ENCODE peak calls at places on chromosomes 16 and 17, in nine cellular contexts. S is stimulated activated CD4-positive, alpha-beta T cell treated with anti-CD3 and anti-CD28 coated beads, Interleukin-15, amount 100 ng/mL, for 24 hours; Y is hepatocyte; T is IMR-90; J is COR-L47; W is foreskin melanocyte; P is H9; K is amygdala; C is pancreas. R is an unnamed sample.
A peak's percentile ranks its signal among the peaks of the same experiment; 100 is the strongest.

GRCh38 chr17:39812466-39812865 is 51.6 kb downstream of the IKZF3 start:
- DNase-seq in K (no peak), C (no peak), P (no peak), W (no peak), J (peak; percentile 74), S (no peak), Y (no peak), T (no peak), R (no peak)

GRCh38 chr17:4920351-4921048 is 11.6 kb upstream of the GP1BA start:
- DNase-seq in T (peak; percentile 38), P (no peak), W (no peak), C (no peak), J (no peak), Y (no peak), S (no peak), K (no peak), R (no peak)

GRCh38 chr16:69865701-69866100 is 85.4 kb upstream of the CLEC18A start:
- DNase-seq in C (no peak), K (no peak), P (no peak), Y (no peak), T (peak; percentile 90), W (no peak), S (no peak), J (no peak), R (no peak)

GRCh38 chr16:27385398-27385797 is 16.6 kb upstream of the IL21R start:
- DNase-seq in W (no peak), P (no peak), K (no peak), T (no peak), J (no peak), Y (no peak), S (no peak), C (no peak), R (no peak)

GRCh38 chr17:8142158-8142886 is 9.9 kb downstream of the PER1 start:
- DNase-seq in K (no peak), P (peak; percentile 33), Y (peak; percentile 10), W (no peak), S (no peak), C (no peak), J (no peak), T (no peak), R (no peak)

GRCh38 chr17:39404542-39405378 is 3.3 kb upstream of the FBXL20 start:
- DNase-seq in P (no peak), S (peak; percentile 35), C (no peak), J (no peak), K (no peak), T (peak; percentile 91), Y (no peak), W (peak; percentile 65), R (no peak)

GRCh38 chr16:88911148-88911945 is 44.9 kb upstream of the PABPN1L start:
- DNase-seq in T (peak; percentile 15), P (no peak), K (no peak), C (peak; percentile 39), S (no peak), Y (no peak), W (no peak), J (no peak), R (no peak)

GRCh38 chr17:76997981-76998531 is 129.9 kb downstream of the MGAT5B start:
- DNase-seq in W (no peak), K (no peak), Y (no peak), J (no peak), C (no peak), S (peak; percentile 45), P (no peak), T (no peak), R (no peak)

GRCh38 chr17:14882131-14882530 is 383.0 kb downstream of the PMP22 start:
- DNase-seq in P (no peak), T (peak; percentile 62), W (no peak), Y (no peak), K (no peak), C (no peak), J (no peak), S (no peak), R (no peak)

GRCh38 chr17:79156463-79157095 is 82.0 kb downstream of the ENGASE start:
- DNase-seq in Y (no peak), K (no peak), T (no peak), C (no peak), P (no peak), W (no peak), J (no peak), S (no peak), R (no peak)

GRCh38 chr16:35909351-35909954 is 2450.0 kb downstream of the TP53TG3F start:
- DNase-seq in Y (no peak), W (no peak), C (no peak), S (no peak), J (no peak), T (no peak), P (no peak), K (no peak), R (no peak)

GRCh38 chr17:55063857-55064485 is 95.4 kb downstream of the STXBP4 start:
- DNase-seq in T (no peak), W (no peak), K (no peak), P (no peak), S (no peak), J (no peak), Y (no peak), C (no peak), R (no peak)

GRCh38 chr17:57834146-57834741 is 15.6 kb downstream of the MRPS23 start:
- DNase-seq in T (no peak), K (no peak), S (peak; percentile 12), C (peak; percentile 30), W (no peak), J (peak; percentile 7), P (peak; percentile 83), Y (no peak), R (peak; percentile 33)

GRCh38 chr16:18936727-18937340 is 10.6 kb upstream of the SMG1 start:
- DNase-seq in W (no peak), P (no peak), K (no peak), T (no peak), S (no peak), C (no peak), J (no peak), Y (no peak), R (no peak)

GRCh38 chr17:62793919-62794665 is 14.0 kb downstream of the MARCHF10 start:
- DNase-seq in S (no peak), P (no peak), K (no peak), J (no peak), W (peak; percentile 67), Y (no peak), C (no peak), T (no peak), R (no peak)

GRCh38 chr16:85659805-85660511 is 28.8 kb downstream of the GINS2 start:
- DNase-seq in W (peak; percentile 46), P (peak; percentile 85), S (peak; percentile 78), T (peak; percentile 41), K (peak; percentile 39), Y (peak; percentile 68), J (peak; percentile 51), C (no peak), R (peak; percentile 6)

GRCh38 chr17:58092797-58093385 is 9.7 kb downstream of the DYNLL2 start:
- DNase-seq in Y (no peak), J (no peak), S (no peak), C (no peak), T (no peak), W (no peak), K (no peak), P (no peak), R (no peak)

GRCh38 chr17:6591599-6592158 is 35.3 kb upstream of the PITPNM3 start:
- DNase-seq in C (no peak), K (no peak), J (no peak), Y (no peak), P (no peak), S (no peak), W (no peak), T (peak; percentile 94), R (no peak)